ENCODE peak calls at places on chromosomes 16 and 17, in six cellular contexts. One of them, this sample, is unnamed. For H3K4me1, the result is how much of the 10 kb centered on the place peaks cover.

GRCh38 chr17:41510251-41511065 is 5.0 kb upstream of the KRT13 start:
- DNase-seq in heart right ventricle: no peak
- DNase-seq in tibial nerve: no peak
- DNase-seq in PC-3: no peak
- DNase-seq in neural progenitor cell: no peak
- DNase-seq in esophagus muscularis mucosa: no peak
- DNase-seq in this sample: no peak

GRCh38 chr17:47821031-47821423 is 567 bp downstream of the OSBPL7 start:
- DNase-seq in heart right ventricle: no peak
- DNase-seq in tibial nerve: no peak
- DNase-seq in PC-3: no peak
- DNase-seq in neural progenitor cell: no peak
- DNase-seq in esophagus muscularis mucosa: no peak
- DNase-seq in this sample: no peak

GRCh38 chr16:23753908-23754593 is 775 bp upstream of the CHP2 start:
- DNase-seq in heart right ventricle: no peak
- DNase-seq in tibial nerve: no peak
- DNase-seq in PC-3: no peak
- DNase-seq in neural progenitor cell: peak
- DNase-seq in esophagus muscularis mucosa: no peak
- DNase-seq in this sample: no peak

GRCh38 chr16:58018803-58019202 is 6.8 kb upstream of the MMP15 start:
- DNase-seq in heart right ventricle: no peak
- DNase-seq in tibial nerve: no peak
- DNase-seq in PC-3: no peak
- DNase-seq in neural progenitor cell: peak
- DNase-seq in esophagus muscularis mucosa: no peak
- DNase-seq in this sample: no peak

GRCh38 chr17:72970794-72971512 is 121.5 kb downstream of the SLC39A11 start:
- DNase-seq in heart right ventricle: no peak
- DNase-seq in tibial nerve: no peak
- DNase-seq in PC-3: no peak
- DNase-seq in neural progenitor cell: no peak
- DNase-seq in esophagus muscularis mucosa: no peak
- DNase-seq in this sample: no peak

GRCh38 chr17:338442-339192 is 14.0 kb downstream of the RPH3AL start:
- DNase-seq in heart right ventricle: no peak
- DNase-seq in tibial nerve: no peak
- DNase-seq in PC-3: no peak
- DNase-seq in neural progenitor cell: no peak
- DNase-seq in esophagus muscularis mucosa: no peak
- DNase-seq in this sample: peak

GRCh38 chr17:61469949-61470348 is 17.7 kb downstream of the TBX4 start:
- DNase-seq in heart right ventricle: no peak
- DNase-seq in tibial nerve: no peak
- DNase-seq in PC-3: no peak
- DNase-seq in neural progenitor cell: no peak
- DNase-seq in esophagus muscularis mucosa: no peak
- DNase-seq in this sample: no peak

GRCh38 chr16:88274847-88275246 is 107.9 kb upstream of the ZNF469 start:
- DNase-seq in heart right ventricle: no peak
- DNase-seq in tibial nerve: no peak
- DNase-seq in PC-3: no peak
- DNase-seq in neural progenitor cell: no peak
- DNase-seq in esophagus muscularis mucosa: no peak
- DNase-seq in this sample: no peak

GRCh38 chr17:77474292-77474988 is 333.7 kb downstream of the SEC14L1 start:
- DNase-seq in heart right ventricle: peak
- DNase-seq in tibial nerve: no peak
- DNase-seq in PC-3: no peak
- DNase-seq in neural progenitor cell: no peak
- DNase-seq in esophagus muscularis mucosa: no peak
- DNase-seq in this sample: peak

GRCh38 chr16:10136916-10137315 is 45.3 kb downstream of the GRIN2A start:
- DNase-seq in heart right ventricle: no peak
- DNase-seq in tibial nerve: no peak
- DNase-seq in PC-3: no peak
- DNase-seq in neural progenitor cell: peak
- DNase-seq in esophagus muscularis mucosa: no peak
- DNase-seq in this sample: no peak

GRCh38 chr17:37650419-37651003 is 7.3 kb upstream of the DDX52 start:
- DNase-seq in heart right ventricle: no peak
- DNase-seq in tibial nerve: no peak
- DNase-seq in PC-3: peak
- DNase-seq in neural progenitor cell: peak
- DNase-seq in esophagus muscularis mucosa: peak
- DNase-seq in this sample: peak

GRCh38 chr16:85952197-85952596 is 53.2 kb downstream of the IRF8 start:
- DNase-seq in heart right ventricle: no peak
- DNase-seq in tibial nerve: no peak
- DNase-seq in PC-3: no peak
- DNase-seq in neural progenitor cell: no peak
- DNase-seq in esophagus muscularis mucosa: no peak
- DNase-seq in this sample: no peak

GRCh38 chr17:67411396-67411795 is 34.3 kb downstream of the PITPNC1 start:
- DNase-seq in heart right ventricle: no peak
- DNase-seq in tibial nerve: no peak
- DNase-seq in PC-3: no peak
- DNase-seq in neural progenitor cell: no peak
- DNase-seq in esophagus muscularis mucosa: no peak
- DNase-seq in this sample: no peak

GRCh38 chr17:73891001-73891400 is 246.8 kb upstream of the SDK2 start:
- DNase-seq in heart right ventricle: no peak
- DNase-seq in tibial nerve: no peak
- DNase-seq in PC-3: no peak
- DNase-seq in neural progenitor cell: no peak
- DNase-seq in esophagus muscularis mucosa: no peak
- DNase-seq in this sample: no peak

GRCh38 chr16:88883117-88883895 is 16.8 kb upstream of the PABPN1L start:
- DNase-seq in heart right ventricle: no peak
- DNase-seq in tibial nerve: no peak
- DNase-seq in PC-3: peak
- DNase-seq in neural progenitor cell: no peak
- DNase-seq in esophagus muscularis mucosa: no peak
- DNase-seq in this sample: no peak

GRCh38 chr16:10188236-10188635 is 6.0 kb upstream of the GRIN2A start:
- DNase-seq in heart right ventricle: no peak
- DNase-seq in tibial nerve: no peak
- DNase-seq in PC-3: peak
- DNase-seq in neural progenitor cell: no peak
- DNase-seq in esophagus muscularis mucosa: no peak
- DNase-seq in this sample: no peak

GRCh38 chr17:38333635-38334295 is 10.0 kb downstream of the GPR179 start:
- DNase-seq in heart right ventricle: no peak
- DNase-seq in tibial nerve: no peak
- DNase-seq in PC-3: peak
- DNase-seq in neural progenitor cell: peak
- DNase-seq in esophagus muscularis mucosa: no peak
- DNase-seq in this sample: no peak

GRCh38 chr17:37694734-37695133 is 50.1 kb downstream of the HNF1B start:
- DNase-seq in heart right ventricle: no peak
- DNase-seq in tibial nerve: no peak
- DNase-seq in PC-3: no peak
- DNase-seq in neural progenitor cell: no peak
- DNase-seq in esophagus muscularis mucosa: no peak
- DNase-seq in this sample: no peak

DNA sequence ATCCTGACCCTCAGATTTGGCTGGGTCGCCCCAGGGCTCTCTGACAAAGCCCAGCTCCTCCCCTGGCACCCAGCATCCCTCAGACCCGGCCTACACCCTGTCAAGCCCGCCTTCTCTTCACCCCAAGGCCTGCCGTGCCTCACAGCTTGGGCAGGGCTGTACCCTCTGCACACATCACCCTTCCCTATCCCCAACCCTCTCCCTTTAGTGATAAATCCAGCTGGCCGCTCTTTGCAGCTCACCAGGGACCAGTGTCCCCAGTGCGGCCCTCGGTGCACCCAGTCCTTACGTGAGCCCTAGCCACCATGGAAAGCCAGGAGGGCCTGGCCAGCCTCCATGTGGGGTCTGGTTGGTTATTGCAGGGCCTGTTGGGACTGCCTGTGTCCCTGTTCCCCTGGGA is 74.5 kb downstream of the RAI1 start:
- DNase-seq in heart right ventricle: no peak
- DNase-seq in tibial nerve: no peak
- DNase-seq in PC-3: no peak
- DNase-seq in neural progenitor cell: no peak
- DNase-seq in esophagus muscularis mucosa: no peak
- DNase-seq in this sample: no peak
- H3K4me1 ChIP-seq in heart right ventricle: half or more
- H3K4me1 ChIP-seq in tibial nerve: half or more
- H3K4me1 ChIP-seq in PC-3: under half
- H3K4me1 ChIP-seq in neural progenitor cell: under half
- H3K4me1 ChIP-seq in esophagus muscularis mucosa: half or more
- H3K4me1 ChIP-seq in this sample: under half

DNA sequence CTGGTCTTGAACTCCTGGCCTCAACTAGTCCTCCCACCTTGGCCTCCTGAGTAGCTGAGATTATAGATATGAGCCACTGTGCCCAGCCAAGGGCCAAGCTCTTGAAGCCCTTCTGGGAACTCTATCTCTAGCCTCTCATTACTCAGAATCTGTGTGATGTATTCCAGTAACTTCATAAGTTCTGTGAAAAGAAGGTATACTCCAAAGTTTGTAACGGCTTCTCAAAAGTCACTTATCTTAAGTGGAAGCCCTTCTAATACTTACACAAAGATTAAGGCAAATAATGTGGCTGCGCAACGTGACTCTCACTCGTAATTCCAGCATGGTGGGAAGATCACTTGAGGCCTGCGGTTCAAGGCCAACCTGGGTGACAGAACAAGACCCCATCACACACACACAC is 19.1 kb upstream of the ATP6V0C start:
- DNase-seq in heart right ventricle: no peak
- DNase-seq in tibial nerve: no peak
- DNase-seq in PC-3: no peak
- DNase-seq in neural progenitor cell: no peak
- DNase-seq in esophagus muscularis mucosa: no peak
- DNase-seq in this sample: no peak
- H3K27ac ChIP-seq in heart right ventricle: no peak
- H3K27ac ChIP-seq in tibial nerve: no peak
- H3K27ac ChIP-seq in PC-3: no peak
- H3K27ac ChIP-seq in neural progenitor cell: no peak
- H3K27ac ChIP-seq in esophagus muscularis mucosa: no peak
- H3K27ac ChIP-seq in this sample: no peak

GRCh38 chr16:8914098-8914497 is 31.9 kb downstream of the LITAFD start:
- DNase-seq in heart right ventricle: no peak
- DNase-seq in tibial nerve: no peak
- DNase-seq in PC-3: no peak
- DNase-seq in neural progenitor cell: no peak
- DNase-seq in esophagus muscularis mucosa: no peak
- DNase-seq in this sample: no peak
- H3K4me1 ChIP-seq in heart right ventricle: under half
- H3K4me1 ChIP-seq in tibial nerve: under half
- H3K4me1 ChIP-seq in PC-3: under half
- H3K4me1 ChIP-seq in neural progenitor cell: under half
- H3K4me1 ChIP-seq in esophagus muscularis mucosa: under half
- H3K4me1 ChIP-seq in this sample: under half

GRCh38 chr17:50689956-50690886 is 17.5 kb downstream of the ANKRD40 start:
- DNase-seq in heart right ventricle: no peak
- DNase-seq in tibial nerve: no peak
- DNase-seq in PC-3: peak
- DNase-seq in neural progenitor cell: peak
- DNase-seq in esophagus muscularis mucosa: no peak
- DNase-seq in this sample: no peak
- H3K27ac ChIP-seq in heart right ventricle: no peak
- H3K27ac ChIP-seq in tibial nerve: no peak
- H3K27ac ChIP-seq in PC-3: no peak
- H3K27ac ChIP-seq in neural progenitor cell: peak
- H3K27ac ChIP-seq in esophagus muscularis mucosa: peak
- H3K27ac ChIP-seq in this sample: no peak

DNA sequence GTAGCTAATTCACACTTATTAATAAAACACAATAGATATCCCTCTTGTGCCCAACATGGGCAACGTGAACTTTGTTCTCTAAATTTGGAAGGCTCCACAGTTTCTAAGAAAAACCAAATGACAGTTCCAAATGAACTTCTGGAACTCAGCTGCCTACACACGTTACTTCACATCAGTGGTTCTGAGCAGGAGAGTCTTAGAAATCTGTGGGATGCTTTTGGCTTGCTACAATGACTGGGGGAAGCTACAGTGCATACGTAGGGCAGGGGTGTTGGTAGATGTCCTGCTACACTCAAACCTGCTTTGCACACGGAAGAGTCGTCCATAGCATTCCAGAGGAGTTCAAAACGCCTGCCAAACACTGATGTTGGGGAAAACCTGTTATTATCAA is 8.0 kb downstream of the TXNDC11 start:
- DNase-seq in heart right ventricle: no peak
- DNase-seq in tibial nerve: no peak
- DNase-seq in PC-3: no peak
- DNase-seq in neural progenitor cell: no peak
- DNase-seq in esophagus muscularis mucosa: no peak
- DNase-seq in this sample: no peak
- H3K4me1 ChIP-seq in heart right ventricle: half or more
- H3K4me1 ChIP-seq in tibial nerve: half or more
- H3K4me1 ChIP-seq in PC-3: under half
- H3K4me1 ChIP-seq in neural progenitor cell: under half
- H3K4me1 ChIP-seq in esophagus muscularis mucosa: half or more
- H3K4me1 ChIP-seq in this sample: under half

DNA sequence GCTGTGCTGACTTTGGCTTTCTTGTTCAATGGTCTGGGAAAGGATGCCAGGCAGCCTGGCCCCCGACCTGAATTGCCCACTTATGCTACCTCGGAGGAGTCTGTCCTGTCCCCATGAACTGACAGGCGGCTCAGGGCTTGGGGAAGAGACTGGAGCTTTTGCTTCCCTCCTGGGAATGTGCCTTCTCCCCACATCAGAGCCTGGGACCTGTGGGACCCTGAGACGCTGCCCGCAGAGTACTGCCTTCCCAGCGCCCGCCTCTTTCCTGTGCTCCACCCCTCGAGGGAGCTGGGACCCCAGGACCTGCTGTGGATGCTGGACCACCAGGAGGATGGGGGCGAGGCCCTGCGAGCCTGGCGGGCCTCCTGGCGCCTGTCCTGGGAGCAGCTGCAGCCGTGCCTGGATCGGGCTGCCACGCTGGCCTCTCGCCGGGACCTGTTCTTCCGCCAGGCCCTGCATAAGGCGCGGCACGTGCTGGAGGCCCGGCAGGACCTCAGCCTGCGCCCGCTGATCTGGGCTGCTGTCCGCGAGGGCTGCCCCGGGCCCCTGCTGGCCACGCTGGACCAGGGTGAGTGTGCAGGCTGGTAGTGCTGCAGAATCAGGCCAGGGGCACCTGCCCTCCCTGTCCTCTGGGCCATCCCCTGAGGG is 18.5 kb downstream of the FCSK start:
- DNase-seq in heart right ventricle: no peak
- DNase-seq in tibial nerve: no peak
- DNase-seq in PC-3: no peak
- DNase-seq in neural progenitor cell: no peak
- DNase-seq in esophagus muscularis mucosa: no peak
- DNase-seq in this sample: no peak
- H3K27ac ChIP-seq in heart right ventricle: no peak
- H3K27ac ChIP-seq in tibial nerve: no peak
- H3K27ac ChIP-seq in PC-3: no peak
- H3K27ac ChIP-seq in neural progenitor cell: no peak
- H3K27ac ChIP-seq in esophagus muscularis mucosa: no peak
- H3K27ac ChIP-seq in this sample: no peak

This sample was measured in right cardiac atrium.